ENCODE peak calls at places on chromosomes 1 and 21, in seven cellular contexts. D is AG10803, K is psoas muscle, C is epithelial cell of esophagus, F is astrocyte of the cerebellum, U is HepG2, G is MM.1S. J is an unnamed sample.

GRCh38 chr1:235558783-235559182 is 54.5 kb upstream of the B3GALNT2 start:
- DNase-seq in D (no peak), K (no peak), C (no peak), F (no peak), U (no peak), G (no peak), J (no peak)

GRCh38 chr1:243495442-243496172 is 239.8 kb downstream of the SDCCAG8 start:
- DNase-seq in D (peak; percentile 79), K (peak; percentile 49), C (no peak), F (no peak), U (no peak), G (no peak), J (peak; percentile 62)

GRCh38 chr1:201916649-201917249 is 28.1 kb downstream of the SHISA4 start:
- DNase-seq in D (peak; percentile 67), K (peak; percentile 88), C (peak; percentile 42), F (no peak), U (peak; percentile 36), G (peak; percentile 30), J (no peak)

GRCh38 chr1:237814319-237814924 is 76.3 kb downstream of the ZP4 start:
- DNase-seq in D (no peak), K (no peak), C (peak; percentile 30), F (peak; percentile 1), U (peak; percentile 5), G (no peak), J (no peak)

GRCh38 chr1:212529211-212529731 is 79.3 kb upstream of the ATF3 start:
- DNase-seq in D (peak; percentile 62), K (no peak), C (no peak), F (peak; percentile 50), U (no peak), G (no peak), J (no peak)

GRCh38 chr1:164771568-164772350 is 212.8 kb downstream of the PBX1 start:
- DNase-seq in D (peak; percentile 72), K (no peak), C (peak; percentile 88), F (no peak), U (no peak), G (no peak), J (peak; percentile 72)

GRCh38 chr1:236139495-236139894 is 2.8 kb upstream of the GPR137B start:
- DNase-seq in D (no peak), K (no peak), C (no peak), F (no peak), U (no peak), G (no peak), J (no peak)

GRCh38 chr21:15894596-15894995 is 164.8 kb downstream of the USP25 start:
- DNase-seq in D (peak; percentile 36), K (no peak), C (no peak), F (peak; percentile 27), U (no peak), G (no peak), J (no peak)

GRCh38 chr1:205317311-205317917 is 4.1 kb downstream of the NUAK2 start:
- DNase-seq in D (no peak), K (peak; percentile 94), C (peak; percentile 50), F (no peak), U (peak; percentile 59), G (no peak), J (no peak)

GRCh38 chr1:227938911-227939790 is 8.6 kb downstream of the WNT9A start:
- DNase-seq in D (no peak), K (peak; percentile 39), C (no peak), F (no peak), U (no peak), G (no peak), J (no peak)

GRCh38 chr1:19597463-19598309 is 46.4 kb upstream of the NBL1 start:
- DNase-seq in D (peak; percentile 29), K (no peak), C (peak; percentile 44), F (no peak), U (no peak), G (peak; percentile 46), J (peak; percentile 13)

GRCh38 chr1:154755858-154756730 is 114.0 kb downstream of the KCNN3 start:
- DNase-seq in D (peak; percentile 79), K (no peak), C (no peak), F (no peak), U (no peak), G (no peak), J (no peak)

GRCh38 chr1:26537951-26538352 is 8.4 kb downstream of the RPS6KA1 start:
- DNase-seq in D (peak; percentile 9), K (no peak), C (peak; percentile 72), F (no peak), U (peak; percentile 39), G (peak; percentile 46), J (no peak)

GRCh38 chr1:68361511-68361910 is 88.2 kb downstream of the RPE65 start:
- DNase-seq in D (no peak), K (no peak), C (peak; percentile 42), F (no peak), U (no peak), G (no peak), J (no peak)

GRCh38 chr1:203287109-203287893 is 18.0 kb upstream of the BTG2 start:
- DNase-seq in D (no peak), K (peak; percentile 78), C (no peak), F (no peak), U (no peak), G (peak; percentile 99), J (no peak)

GRCh38 chr1:203284411-203285208 is 20.7 kb upstream of the BTG2 start:
- DNase-seq in D (no peak), K (no peak), C (no peak), F (no peak), U (no peak), G (no peak), J (no peak)

GRCh38 chr1:203288351-203288894 is 16.9 kb upstream of the BTG2 start:
- DNase-seq in D (no peak), K (no peak), C (no peak), F (no peak), U (no peak), G (peak; percentile 8), J (no peak)

GRCh38 chr1:203287896-203288295 is 17.4 kb upstream of the BTG2 start:
- DNase-seq in D (no peak), K (no peak), C (no peak), F (no peak), U (no peak), G (no peak), J (no peak)

DNA sequence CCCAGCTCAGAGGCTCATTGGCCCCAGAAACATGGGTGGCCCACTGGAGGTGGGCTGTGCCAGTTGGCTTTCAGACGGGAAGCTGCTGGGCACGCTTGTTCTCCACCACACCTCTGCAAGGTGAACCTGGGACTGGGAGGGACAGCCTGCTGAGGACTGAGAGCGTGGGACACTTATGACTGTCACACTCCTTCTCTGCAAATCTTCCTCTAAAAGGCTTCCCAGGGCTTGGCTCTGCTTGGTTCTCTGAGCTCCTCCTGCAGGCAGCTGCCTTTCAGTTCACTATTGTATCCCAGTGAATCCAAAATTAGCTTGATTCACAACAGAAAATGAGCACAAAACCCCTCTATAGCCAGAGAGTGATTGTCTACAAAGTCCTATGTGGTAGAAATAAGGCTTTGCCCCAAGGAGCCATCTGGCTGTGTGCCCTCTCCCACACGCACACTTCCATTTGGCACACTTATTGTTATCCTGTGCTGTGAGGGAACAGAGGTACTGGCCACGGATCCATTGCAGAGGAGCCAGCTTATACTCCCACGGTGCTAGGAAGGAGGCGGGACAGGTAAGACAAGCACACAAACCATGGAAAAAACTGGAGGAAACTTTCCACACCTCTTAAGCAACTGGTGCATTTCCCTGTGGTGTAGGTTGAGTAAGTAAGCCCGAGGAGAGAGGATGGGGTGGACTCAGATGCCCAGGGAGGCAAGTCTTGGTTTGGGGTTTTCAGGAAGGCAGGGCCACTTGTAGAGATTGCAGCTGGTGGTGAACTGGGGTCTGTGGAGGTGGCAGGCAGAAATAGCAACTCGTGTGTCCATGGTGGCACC is 18.9 kb upstream of the BTG2 start:
- DNase-seq in D (no peak), K (no peak), C (peak; percentile 80), F (no peak), U (no peak), G (peak; percentile 11), J (no peak)
- TF ChIP-seq CTCF in D (no peak), K (no peak), C (peak; percentile 15), F (no peak), U (no peak), G (no peak), J (no peak)

GRCh38 chr1:3459051-3459908 is 4.8 kb downstream of the ARHGEF16 start:
- DNase-seq in D (no peak), K (peak; percentile 29), C (no peak), F (no peak), U (no peak), G (no peak), J (no peak)

GRCh38 chr1:3460653-3461237 is 6.3 kb downstream of the ARHGEF16 start:
- DNase-seq in D (no peak), K (peak; percentile 55), C (peak; percentile 28), F (no peak), U (peak; percentile 70), G (no peak), J (no peak)

GRCh38 chr1:3461934-3462275 is 7.4 kb downstream of the ARHGEF16 start:
- DNase-seq in D (no peak), K (no peak), C (no peak), F (no peak), U (no peak), G (no peak), J (no peak)

GRCh38 chr1:3461238-3461933 is 6.9 kb downstream of the ARHGEF16 start:
- DNase-seq in D (no peak), K (peak; percentile 42), C (no peak), F (no peak), U (no peak), G (no peak), J (no peak)

GRCh38 chr1:3459940-3460652 is 5.6 kb downstream of the ARHGEF16 start:
- DNase-seq in D (no peak), K (peak; percentile 79), C (peak; percentile 61), F (no peak), U (peak; percentile 75), G (no peak), J (no peak)
- H3K4me3 ChIP-seq in D (no peak overlapping the region), K (no peak overlapping the region), C (no peak overlapping the region), F (no peak overlapping the region), U (peak overlapping the region; percentile 32), G (no peak overlapping the region), J (no peak overlapping the region)

DNA sequence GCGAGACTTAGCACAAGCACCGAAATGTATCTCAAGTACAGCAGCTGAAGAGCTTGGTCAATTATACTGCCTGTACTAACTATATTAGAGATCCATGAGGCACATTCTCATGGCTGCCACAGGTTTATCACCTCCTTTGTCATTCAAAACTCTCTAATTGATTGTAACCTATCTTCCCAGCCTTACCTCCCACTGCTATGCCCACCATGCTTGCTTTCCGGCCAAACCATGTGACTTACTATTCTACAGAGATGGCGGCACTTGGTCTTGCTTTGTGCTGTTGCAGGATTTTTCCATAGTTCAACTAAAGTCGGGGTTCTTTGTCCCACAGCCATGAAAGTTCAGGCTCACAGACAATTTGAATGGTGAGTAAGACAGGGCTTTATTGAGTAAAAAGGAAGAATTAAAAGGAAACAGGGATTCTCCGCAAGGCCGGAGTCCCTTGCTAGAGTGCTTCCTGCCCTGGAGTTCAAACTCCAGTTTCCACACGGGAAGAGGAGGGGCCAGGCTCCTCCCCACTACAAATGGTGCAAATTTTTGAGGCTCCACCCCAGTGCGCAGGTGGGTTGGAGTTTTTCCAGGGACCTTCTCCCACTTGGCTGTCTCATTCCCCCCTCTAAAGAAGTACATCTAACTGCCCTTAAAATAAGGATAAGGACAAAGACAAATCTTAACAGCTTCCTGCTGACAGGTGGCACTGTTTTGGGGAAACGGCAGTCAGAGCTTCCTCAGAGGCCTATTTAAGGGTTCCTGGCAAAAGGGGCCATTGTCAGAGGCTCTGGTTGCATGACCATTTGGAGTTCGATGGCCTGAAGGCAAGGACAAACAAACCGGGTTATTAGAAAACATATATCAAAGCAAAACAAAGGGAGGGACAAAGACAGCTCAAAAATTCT is 28.7 kb downstream of the FMO2 start:
- DNase-seq in D (no peak), K (no peak), C (no peak), F (no peak), U (no peak), G (no peak), J (no peak)
- TF ChIP-seq CTCF in D (peak; percentile 3), K (no peak), C (no peak), F (no peak), U (no peak), G (no peak), J (no peak)

GRCh38 chr1:4654764-4655673 is 610 bp downstream of the AJAP1 start:
- DNase-seq in D (no peak), K (no peak), C (no peak), F (no peak), U (no peak), G (no peak), J (no peak)
- H3K4me3 ChIP-seq in D (peak overlapping the region; percentile 49), K (peak overlapping the region; percentile 43), C (no peak overlapping the region), F (no peak overlapping the region), U (no peak overlapping the region), G (no peak overlapping the region), J (peak overlapping the region; percentile 17)

J was measured in retinal pigment epithelial cell.